ENCODE peak calls at places on chromosomes 1 and 21, in nine cellular contexts. X is colonic mucosa, O is cardiac fibroblast, I is AG10803, V is HCT116, R is Peyer's patch, S is mammary epithelial cell, L is foreskin fibroblast, P is progenitor cell of endocrine pancreas. D is an unnamed sample.

GRCh38 chr1:168476588-168477379 is 67.0 kb downstream of the XCL2 start:
- DNase-seq in X (no peak), O (no peak), I (no peak), V (no peak), R (no peak), S (peak), L (no peak), P (no peak), D (no peak)

GRCh38 chr1:147664206-147664605 is 6.1 kb downstream of the ACP6 start:
- DNase-seq in X (no peak), O (no peak), I (no peak), V (no peak), R (no peak), S (no peak), L (peak), P (no peak), D (no peak)

GRCh38 chr1:185894806-185895205 is 160.6 kb downstream of the HMCN1 start:
- DNase-seq in X (no peak), O (peak), I (peak), V (no peak), R (no peak), S (no peak), L (no peak), P (no peak), D (no peak)

GRCh38 chr1:186183219-186183618 is 191.8 kb downstream of the TPR start:
- DNase-seq in X (no peak), O (peak), I (peak), V (peak), R (no peak), S (peak), L (peak), P (no peak), D (peak)

GRCh38 chr1:152473887-152474537 is 36.6 kb upstream of the LCE5A start:
- DNase-seq in X (no peak), O (no peak), I (peak), V (no peak), R (no peak), S (peak), L (no peak), P (no peak), D (no peak)

GRCh38 chr1:59978026-59978425 is 51.5 kb upstream of the CYP2J2 start:
- DNase-seq in X (no peak), O (no peak), I (peak), V (no peak), R (no peak), S (no peak), L (peak), P (no peak), D (no peak)

GRCh38 chr1:13707211-13707610 is 7.2 kb downstream of the PRDM2 start:
- DNase-seq in X (no peak), O (peak), I (peak), V (no peak), R (no peak), S (no peak), L (no peak), P (no peak), D (no peak)

GRCh38 chr1:93111561-93111960 is 32.5 kb downstream of the MTF2 start:
- DNase-seq in X (no peak), O (peak), I (no peak), V (no peak), R (no peak), S (no peak), L (no peak), P (no peak), D (no peak)

GRCh38 chr1:6460349-6461236 is 5.4 kb downstream of the TNFRSF25 start:
- DNase-seq in X (peak), O (no peak), I (no peak), V (no peak), R (no peak), S (no peak), L (no peak), P (no peak), D (no peak)

GRCh38 chr21:34558960-34559631 is 47.1 kb upstream of the KCNE1 start:
- DNase-seq in X (no peak), O (no peak), I (no peak), V (no peak), R (no peak), S (peak), L (no peak), P (no peak), D (no peak)

GRCh38 chr1:9169601-9170137 is 40.8 kb upstream of the GPR157 start:
- DNase-seq in X (no peak), O (peak), I (no peak), V (no peak), R (no peak), S (no peak), L (no peak), P (no peak), D (no peak)

GRCh38 chr1:147579532-147580199 is 38.4 kb downstream of the BCL9 start:
- DNase-seq in X (peak), O (peak), I (peak), V (no peak), R (no peak), S (no peak), L (peak), P (peak), D (no peak)

GRCh38 chr1:54887665-54888071 is 673 bp upstream of the DHCR24 start:
- DNase-seq in X (peak), O (no peak), I (peak), V (no peak), R (no peak), S (peak), L (no peak), P (no peak), D (no peak)

GRCh38 chr1:43783096-43783670 is 75.8 kb downstream of the ST3GAL3 start:
- DNase-seq in X (no peak), O (no peak), I (no peak), V (no peak), R (no peak), S (no peak), L (no peak), P (no peak), D (no peak)

GRCh38 chr1:9782897-9783296 is 40.9 kb downstream of the CLSTN1 start:
- DNase-seq in X (no peak), O (no peak), I (no peak), V (no peak), R (no peak), S (no peak), L (no peak), P (no peak), D (no peak)

GRCh38 chr1:93638981-93639380 is 42.7 kb downstream of the BCAR3 start:
- DNase-seq in X (no peak), O (no peak), I (no peak), V (no peak), R (no peak), S (no peak), L (no peak), P (no peak), D (no peak)

GRCh38 chr21:37240978-37241377 is 26.2 kb downstream of the VPS26C start:
- DNase-seq in X (no peak), O (no peak), I (no peak), V (no peak), R (no peak), S (no peak), L (no peak), P (no peak), D (no peak)

GRCh38 chr1:34165422-34165921 is 442 bp upstream of the CSMD2 start:
- DNase-seq in X (no peak), O (peak), I (peak), V (no peak), R (no peak), S (no peak), L (no peak), P (no peak), D (no peak)

GRCh38 chr1:55053265-55053954 is 14.1 kb downstream of the PCSK9 start:
- DNase-seq in X (no peak), O (peak), I (no peak), V (no peak), R (peak), S (no peak), L (no peak), P (no peak), D (no peak)

GRCh38 chr1:77825356-77825709 is 45.9 kb downstream of the MIGA1 start:
- DNase-seq in X (no peak), O (peak), I (peak), V (peak), R (no peak), S (peak), L (peak), P (no peak), D (peak)

GRCh38 chr1:3062616-3063378 is 6.2 kb upstream of the PRDM16 start:
- DNase-seq in X (no peak), O (no peak), I (no peak), V (no peak), R (no peak), S (no peak), L (no peak), P (no peak), D (no peak)

GRCh38 chr1:21534674-21535378 is 25.6 kb downstream of the ALPL start:
- DNase-seq in X (peak), O (peak), I (peak), V (peak), R (no peak), S (peak), L (no peak), P (no peak), D (no peak)

GRCh38 chr1:234768569-234769283 is 158.7 kb upstream of the IRF2BP2 start:
- DNase-seq in X (peak), O (no peak), I (no peak), V (no peak), R (peak), S (no peak), L (no peak), P (no peak), D (no peak)

DNA sequence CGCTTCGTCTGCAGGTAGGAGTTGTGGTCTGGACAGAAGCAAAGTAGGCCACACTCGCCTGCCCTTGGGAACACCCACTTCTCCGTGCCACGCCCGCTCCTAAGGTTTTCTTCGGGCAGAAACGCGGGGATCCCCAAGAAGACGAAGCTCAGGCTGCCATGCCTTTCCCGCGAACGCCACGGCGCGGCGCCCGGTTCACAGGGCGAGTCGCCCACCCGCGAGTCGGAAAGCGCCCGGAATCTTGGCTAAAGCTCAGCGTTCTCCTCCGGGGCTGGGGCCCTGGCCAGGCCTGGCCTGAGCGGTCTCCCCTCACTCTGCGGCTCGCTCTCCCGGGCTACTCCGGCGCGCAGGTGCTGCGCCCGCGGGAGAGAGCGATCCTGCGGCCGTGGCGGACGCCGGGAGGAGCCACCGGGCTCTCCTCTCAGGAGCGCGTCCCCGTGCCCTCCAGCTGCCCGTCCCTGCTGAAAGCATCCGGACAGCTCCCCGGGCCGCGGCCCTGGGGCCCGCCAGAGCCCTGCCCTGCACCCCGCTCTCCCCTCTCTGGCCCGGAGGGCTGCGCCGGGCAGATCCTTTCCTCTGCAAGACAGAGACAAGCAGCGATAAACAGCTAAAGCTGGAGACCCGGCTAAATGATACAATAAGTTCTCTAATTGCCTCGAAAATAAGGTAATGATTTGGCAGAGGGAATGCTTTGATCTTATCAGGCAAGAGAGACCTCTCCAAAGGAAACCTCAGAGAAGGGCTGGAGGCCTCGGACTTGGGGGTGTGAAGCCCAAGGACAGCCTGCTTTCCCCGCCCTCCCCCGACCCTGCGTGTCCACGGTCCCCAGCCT is 6.7 kb upstream of the WNT2B start:
- DNase-seq in X (peak), O (peak), I (peak), V (no peak), R (peak), S (peak), L (peak), P (peak), D (peak)
- TF ChIP-seq CTCF in X (peak), O (peak), I (peak), V (peak), R (peak), S (peak), L (peak), P (peak), D (peak)

DNA sequence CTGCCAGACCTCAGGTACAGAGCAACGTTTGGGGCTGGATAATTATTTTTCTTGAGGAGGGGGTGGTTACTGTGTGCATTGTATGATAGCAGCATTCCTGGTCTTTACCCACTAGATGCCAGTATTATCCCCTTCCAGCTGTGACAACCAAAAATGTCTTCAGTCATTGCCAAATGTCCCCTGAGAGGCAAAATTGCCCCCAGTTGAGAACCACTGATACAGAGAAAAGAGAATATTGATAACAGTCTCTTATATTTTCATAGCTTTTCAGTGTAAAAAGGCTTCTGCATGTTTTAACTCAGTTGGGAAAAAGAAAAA is 51.8 kb upstream of the SYT14 start:
- DNase-seq in X (no peak), O (no peak), I (no peak), V (no peak), R (no peak), S (no peak), L (no peak), P (no peak), D (no peak)
- TF ChIP-seq CTCF in X (no peak), O (peak), I (no peak), V (peak), R (no peak), S (peak), L (peak), P (no peak), D (no peak)

GRCh38 chr1:183655562-183656075 is 2.5 kb upstream of the APOBEC4 start:
- DNase-seq in X (peak), O (peak), I (peak), V (peak), R (peak), S (peak), L (peak), P (peak), D (peak)
- TF ChIP-seq CTCF in X (peak), O (peak), I (peak), V (peak), R (peak), S (peak), L (peak), P (peak), D (peak)

GRCh38 chr1:27568247-27569087 is 35.5 kb downstream of the AHDC1 start:
- DNase-seq in X (peak), O (peak), I (peak), V (peak), R (peak), S (peak), L (peak), P (peak), D (peak)
- TF ChIP-seq CTCF in X (peak), O (no peak), I (peak), V (no peak), R (peak), S (peak), L (peak), P (peak), D (peak)

DNA sequence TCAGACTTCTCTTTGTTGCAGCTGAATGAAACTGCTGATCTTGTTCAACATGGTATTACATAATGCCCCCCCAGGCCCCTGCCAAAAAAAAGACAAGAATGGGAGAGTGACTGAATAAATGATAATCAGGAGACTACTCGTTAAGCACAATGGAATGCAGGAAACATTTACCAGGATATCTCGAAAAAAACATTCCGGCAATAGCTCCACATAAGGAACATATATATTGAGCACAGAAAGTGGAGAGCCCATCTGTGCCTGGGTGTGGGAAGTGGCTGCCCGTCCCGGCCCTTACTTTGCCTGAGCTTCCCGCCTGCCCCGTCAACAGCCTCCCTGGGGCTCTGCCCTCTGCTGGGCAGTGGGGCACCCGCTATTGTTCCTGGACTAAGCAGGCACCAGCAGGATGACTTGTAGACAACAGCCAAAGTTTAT is 13.4 kb downstream of the TRIM11 start:
- DNase-seq in X (no peak), O (peak), I (peak), V (no peak), R (peak), S (no peak), L (peak), P (no peak), D (peak)
- TF ChIP-seq CTCF in X (peak), O (peak), I (peak), V (peak), R (peak), S (peak), L (peak), P (peak), D (peak)

GRCh38 chr1:8025061-8025670 is 943 bp downstream of the ERRFI1 start:
- DNase-seq in X (no peak), O (peak), I (peak), V (no peak), R (peak), S (peak), L (no peak), P (no peak), D (no peak)

GRCh38 chr1:8025671-8026144 is 401 bp downstream of the ERRFI1 start:
- DNase-seq in X (no peak), O (no peak), I (no peak), V (no peak), R (no peak), S (no peak), L (no peak), P (no peak), D (no peak)

GRCh38 chr1:8026153-8026975 is at the start of gene ERRFI1:
- DNase-seq in X (peak), O (peak), I (peak), V (peak), R (peak), S (peak), L (peak), P (peak), D (peak)

GRCh38 chr1:8026976-8027747 is 1.1 kb upstream of the ERRFI1 start:
- DNase-seq in X (peak), O (peak), I (no peak), V (no peak), R (peak), S (no peak), L (no peak), P (peak), D (no peak)

DNA sequence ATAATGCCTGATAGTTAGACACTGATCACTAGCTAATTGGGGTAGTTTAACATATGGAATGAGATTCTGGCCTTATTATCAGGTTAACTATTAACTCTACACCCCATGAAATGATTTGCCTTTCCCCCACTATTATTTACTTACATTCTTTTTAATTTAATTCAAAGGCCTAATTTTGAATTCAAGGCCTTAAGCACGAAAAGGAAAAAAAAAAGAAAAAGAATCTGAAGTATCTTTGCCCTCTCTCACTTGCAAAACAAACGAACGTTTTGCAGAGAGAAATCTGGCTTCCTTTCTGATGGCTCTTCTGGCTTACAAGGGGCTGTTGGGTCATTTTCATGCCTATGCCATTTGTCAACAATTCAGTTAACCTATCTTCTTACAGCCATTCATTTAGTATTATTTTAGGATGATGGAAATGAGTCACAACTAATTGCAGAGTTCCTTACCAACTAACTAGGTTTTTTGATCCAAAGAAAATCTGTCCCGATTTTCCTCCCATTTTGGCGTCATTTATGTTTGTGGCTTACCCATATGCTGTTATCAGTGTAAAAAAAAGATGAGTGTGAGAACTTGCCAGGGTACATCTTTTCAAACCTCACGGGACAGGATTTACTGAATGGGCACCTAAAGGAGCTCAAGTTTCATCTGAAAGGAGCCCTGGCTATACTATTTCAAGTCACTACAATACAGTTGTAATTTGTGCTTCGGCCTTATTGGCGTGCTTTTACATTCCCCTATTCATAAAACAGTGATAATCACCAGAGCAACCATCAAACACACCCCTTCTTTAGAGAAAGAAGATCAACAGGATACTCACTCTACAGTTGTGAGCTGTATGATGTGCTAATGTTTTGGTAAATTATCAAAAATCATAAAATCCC is 1.9 kb upstream of the ERRFI1 start:
- DNase-seq in X (peak), O (peak), I (peak), V (no peak), R (no peak), S (peak), L (peak), P (no peak), D (no peak)
- TF ChIP-seq CTCF in X (no peak), O (no peak), I (no peak), V (no peak), R (no peak), S (no peak), L (no peak), P (no peak), D (no peak)

DNA sequence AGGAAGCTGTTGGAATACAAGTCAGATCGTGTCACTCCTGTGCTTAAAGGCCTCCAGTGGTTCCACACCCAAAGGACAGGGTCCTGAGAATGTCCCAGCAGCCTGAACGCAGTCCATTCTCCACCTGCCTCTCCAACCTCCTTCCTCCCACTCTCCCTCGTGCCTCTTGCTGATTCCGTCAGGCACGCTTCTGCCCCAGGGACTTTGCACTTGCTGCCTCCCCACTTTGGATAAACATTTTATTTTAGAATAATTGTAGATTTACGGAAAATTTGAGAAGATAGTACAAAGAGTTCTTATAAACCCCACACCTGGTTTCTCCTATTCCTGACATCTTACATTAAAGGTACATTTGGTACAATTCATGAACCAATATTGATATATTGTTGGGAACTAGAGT is 28.4 kb upstream of the LDLRAP1 start:
- DNase-seq in X (no peak), O (no peak), I (no peak), V (no peak), R (no peak), S (no peak), L (no peak), P (no peak), D (no peak)
- TF ChIP-seq CTCF in X (no peak), O (no peak), I (no peak), V (no peak), R (no peak), S (no peak), L (no peak), P (no peak), D (no peak)